ENCODE peak calls at places on chromosomes 12 and 14, in eight cellular contexts. K is A549, H is esophagus squamous epithelium, T is heart right ventricle, E is left ventricle myocardium inferior, Q is psoas muscle, P is lung, R is stomach. W is an unnamed sample.
A peak's percentile ranks its signal among the peaks of the same experiment; 100 is the strongest.

GRCh38 chr14:23538785-23539184 is 12.8 kb downstream of the ZFHX2 start:
- DNase-seq in K (no peak), H (no peak), T (peak; percentile 54), E (peak; percentile 46), Q (no peak), P (no peak), R (no peak), W (peak; percentile 39)

GRCh38 chr12:70334742-70335141 is 31.3 kb upstream of the KCNMB4 start:
- DNase-seq in K (no peak), H (no peak), T (no peak), E (no peak), Q (no peak), P (no peak), R (no peak), W (no peak)

GRCh38 chr14:67618617-67619063 is 1.1 kb upstream of the ARG2 start:
- DNase-seq in K (peak; percentile 76), H (no peak), T (no peak), E (no peak), Q (no peak), P (no peak), R (no peak), W (peak; percentile 92)

GRCh38 chr14:21057803-21058675 is at the start of gene RNASE8:
- DNase-seq in K (no peak), H (no peak), T (no peak), E (no peak), Q (no peak), P (no peak), R (no peak), W (no peak)

GRCh38 chr12:39831587-39832315 is 212.1 kb upstream of the ABCD2 start:
- DNase-seq in K (peak; percentile 46), H (no peak), T (no peak), E (no peak), Q (no peak), P (no peak), R (no peak), W (peak; percentile 17)

GRCh38 chr12:6620137-6620884 is 13.1 kb upstream of the CHD4 start:
- DNase-seq in K (no peak), H (no peak), T (peak; percentile 72), E (no peak), Q (peak; percentile 64), P (no peak), R (no peak), W (peak; percentile 72)

GRCh38 chr12:70895956-70896355 is 24.6 kb downstream of the PTPRR start:
- DNase-seq in K (no peak), H (no peak), T (no peak), E (no peak), Q (no peak), P (no peak), R (no peak), W (no peak)

GRCh38 chr12:50568338-50569155 is 63.8 kb downstream of the DIP2B start:
- DNase-seq in K (no peak), H (no peak), T (no peak), E (no peak), Q (no peak), P (no peak), R (no peak), W (no peak)

GRCh38 chr14:54251356-54251755 is 145.5 kb upstream of the CDKN3 start:
- DNase-seq in K (no peak), H (no peak), T (no peak), E (no peak), Q (no peak), P (no peak), R (peak; percentile 66), W (no peak)

GRCh38 chr14:20836668-20837338 is 34.2 kb upstream of the RNASE1 start:
- DNase-seq in K (peak; percentile 82), H (no peak), T (no peak), E (no peak), Q (no peak), P (no peak), R (peak; percentile 58), W (peak; percentile 45)

GRCh38 chr12:57519758-57520007 is 631 bp downstream of the DDIT3 start:
- DNase-seq in K (no peak), H (no peak), T (no peak), E (no peak), Q (no peak), P (no peak), R (no peak), W (no peak)
- TF ChIP-seq CTCF in K (no peak), H (no peak), T (no peak), E (no peak), Q (no peak), P (no peak), R (no peak), W (no peak)

GRCh38 chr14:85344847-85345591 is 184.9 kb upstream of the FLRT2 start:
- DNase-seq in K (no peak), H (no peak), T (no peak), E (no peak), Q (no peak), P (no peak), R (no peak), W (no peak)

DNA sequence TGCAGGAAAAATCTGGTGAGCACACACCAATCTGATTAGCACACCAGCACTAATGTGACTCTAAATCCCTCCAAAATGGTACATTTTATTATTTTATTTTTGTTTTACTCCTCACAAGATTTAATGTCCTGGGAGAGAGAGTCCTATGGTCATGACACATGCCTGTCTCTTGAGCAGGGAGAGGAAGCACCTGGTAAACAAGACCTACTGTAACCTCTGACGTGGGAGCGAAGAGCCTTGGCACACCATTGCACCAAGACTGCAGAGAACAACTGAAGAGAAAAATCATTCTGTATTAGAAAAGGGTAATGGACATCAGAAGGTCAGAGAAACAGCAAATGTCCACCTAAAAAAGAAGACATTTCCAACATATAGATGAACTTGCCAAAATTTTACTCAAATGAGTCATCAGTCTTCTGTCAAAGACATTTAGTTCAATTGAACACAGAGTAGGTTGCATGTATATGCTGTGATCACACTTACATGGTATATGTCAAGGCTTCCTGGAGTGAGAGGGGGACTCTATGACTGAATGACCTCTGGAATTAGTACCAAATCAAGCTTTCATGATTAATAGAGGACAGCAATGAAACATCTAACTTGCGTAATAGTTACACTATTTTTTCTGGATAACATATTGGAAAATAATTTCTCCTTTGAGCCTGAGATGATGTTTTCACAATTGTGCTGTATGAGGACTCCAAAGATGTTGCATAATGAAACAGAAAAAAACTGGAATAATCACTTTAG is 186.9 kb upstream of the FLRT2 start:
- DNase-seq in K (no peak), H (no peak), T (no peak), E (no peak), Q (no peak), P (no peak), R (no peak), W (peak; percentile 5)
- H3K4me3 ChIP-seq in K (no peak overlapping the region), H (no peak overlapping the region), T (no peak overlapping the region), E (no peak overlapping the region), Q (no peak overlapping the region), P (no peak overlapping the region), R (no peak overlapping the region), W (no peak overlapping the region)

GRCh38 chr12:100399095-100399494 is 42.2 kb downstream of the SLC17A8 start:
- DNase-seq in K (no peak), H (no peak), T (no peak), E (no peak), Q (no peak), P (no peak), R (no peak), W (no peak)

GRCh38 chr12:100401660-100402059 is 44.8 kb downstream of the SLC17A8 start:
- DNase-seq in K (peak; percentile 66), H (no peak), T (no peak), E (no peak), Q (no peak), P (no peak), R (no peak), W (peak; percentile 51)

GRCh38 chr12:100403446-100403845 is 46.6 kb downstream of the SLC17A8 start:
- DNase-seq in K (peak; percentile 54), H (no peak), T (no peak), E (no peak), Q (no peak), P (no peak), R (no peak), W (peak; percentile 38)

DNA sequence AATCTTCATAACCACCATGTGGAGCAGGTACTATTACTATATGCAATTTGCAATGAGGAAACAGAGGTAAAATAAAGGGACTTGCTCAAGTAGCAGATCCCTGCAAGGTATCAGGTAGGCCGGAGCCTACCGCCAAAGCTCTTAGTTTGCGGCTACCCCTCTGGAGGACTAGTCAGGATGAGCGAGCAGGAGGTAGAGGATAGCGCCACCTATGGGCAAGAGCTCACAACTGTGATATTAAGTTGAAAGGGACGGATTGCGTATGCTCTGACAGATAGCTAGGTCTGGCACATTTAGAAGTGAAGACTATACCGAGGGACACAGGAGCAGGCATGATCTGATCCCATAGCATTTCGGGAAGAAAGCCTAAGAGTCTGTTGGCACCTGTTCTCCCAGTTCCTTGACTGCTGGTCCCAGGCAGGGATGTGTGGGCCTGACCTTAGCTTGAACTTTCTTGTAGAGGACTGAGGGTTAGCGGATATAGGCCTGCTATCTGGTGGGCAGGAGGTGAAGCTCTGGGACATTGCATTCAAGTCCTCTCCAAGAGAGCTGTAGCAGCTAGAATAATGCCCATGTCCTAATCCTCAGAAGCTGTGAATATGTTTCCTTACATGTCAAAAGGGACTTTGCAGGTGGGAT is 48.0 kb downstream of the SLC17A8 start:
- DNase-seq in K (peak; percentile 58), H (no peak), T (no peak), E (no peak), Q (no peak), P (peak; percentile 61), R (peak; percentile 34), W (peak; percentile 56)
- TF ChIP-seq CTCF in K (peak; percentile 14), H (no peak), T (peak; percentile 12), E (peak; percentile 59), Q (peak; percentile 11), P (no peak), R (no peak), W (peak; percentile 56)

GRCh38 chr12:118189761-118190181 is 53.8 kb downstream of the PEBP1 start:
- DNase-seq in K (no peak), H (no peak), T (peak; percentile 26), E (peak; percentile 19), Q (no peak), P (no peak), R (no peak), W (peak; percentile 66)

GRCh38 chr12:118188690-118189371 is 52.9 kb downstream of the PEBP1 start:
- DNase-seq in K (no peak), H (no peak), T (peak; percentile 41), E (peak; percentile 38), Q (peak; percentile 69), P (no peak), R (no peak), W (peak; percentile 79)

GRCh38 chr12:118187746-118188390 is 51.9 kb downstream of the PEBP1 start:
- DNase-seq in K (no peak), H (no peak), T (no peak), E (no peak), Q (no peak), P (no peak), R (no peak), W (no peak)

GRCh38 chr12:118193477-118193876 is 57.6 kb downstream of the PEBP1 start:
- DNase-seq in K (no peak), H (no peak), T (no peak), E (no peak), Q (no peak), P (no peak), R (no peak), W (no peak)

GRCh38 chr12:118190266-118190665 is 54.3 kb downstream of the PEBP1 start:
- DNase-seq in K (no peak), H (no peak), T (no peak), E (no peak), Q (no peak), P (no peak), R (no peak), W (peak; percentile 56)
- H3K4me3 ChIP-seq in K (no peak overlapping the region), H (peak overlapping the region; percentile 27), T (no peak overlapping the region), E (peak overlapping the region; percentile 68), Q (peak overlapping the region; percentile 62), P (no peak overlapping the region), R (peak overlapping the region; percentile 30), W (peak overlapping the region; percentile 29)

GRCh38 chr14:103434868-103435442 is 49.7 kb downstream of the MARK3 start:
- DNase-seq in K (no peak), H (no peak), T (no peak), E (no peak), Q (no peak), P (no peak), R (no peak), W (no peak)
- TF ChIP-seq CTCF in K (no peak), H (no peak), T (no peak), E (no peak), Q (no peak), P (no peak), R (no peak), W (no peak)